ENCODE peak calls at places on chromosome 13, in eight cellular contexts. M is stimulated activated CD8-positive, alpha-beta memory T cell treated with anti-CD3 and anti-CD28 coated beads, Interleukin-15, amount 100 ng/mL, for 4 hours; B is stimulated activated CD4-positive, alpha-beta T cell treated with anti-CD3 and anti-CD28 coated beads, TNF-alpha, amount 100 ng/mL, for 1 hour; S is PC-3; V is GM20000; Q is EH; N is A172; U is left colon. P is an unnamed sample.

GRCh38 chr13:26498524-26499208 is 58.8 kb upstream of the WASF3 start:
- DNase-seq in M (no peak), B (no peak), N (peak), S (no peak), U (no peak), Q (peak), V (no peak), P (peak)

GRCh38 chr13:91708558-91708957 is 310.1 kb downstream of the GPC5 start:
- DNase-seq in S (no peak), U (no peak), B (no peak), N (no peak), V (no peak), M (no peak), Q (no peak), P (no peak)

GRCh38 chr13:50936681-50937080 is 27.1 kb downstream of the RNASEH2B start:
- DNase-seq in B (no peak), M (no peak), Q (no peak), N (no peak), S (no peak), U (no peak), V (no peak), P (no peak)

GRCh38 chr13:98050041-98050466 is 92.8 kb upstream of the FARP1 start:
- DNase-seq in M (no peak), U (no peak), S (peak), B (no peak), V (no peak), N (peak), Q (peak), P (no peak)

GRCh38 chr13:21762512-21762911 is 91.6 kb downstream of the FGF9 start:
- DNase-seq in B (no peak), N (no peak), Q (no peak), V (no peak), U (no peak), M (no peak), S (no peak), P (no peak)

GRCh38 chr13:75197803-75198202 is 284.2 kb downstream of the TBC1D4 start:
- DNase-seq in N (no peak), B (no peak), Q (no peak), V (no peak), U (no peak), M (no peak), S (no peak), P (no peak)

GRCh38 chr13:101123028-101123427 is 293.3 kb downstream of the NALCN start:
- DNase-seq in V (no peak), U (no peak), B (no peak), M (no peak), N (no peak), S (no peak), Q (no peak), P (no peak)

GRCh38 chr13:40401911-40402776 is 264.3 kb downstream of the FOXO1 start:
- DNase-seq in V (peak), M (no peak), B (no peak), Q (peak), S (peak), U (peak), N (peak), P (no peak)

GRCh38 chr13:75324413-75324940 is 157.5 kb downstream of the TBC1D4 start:
- DNase-seq in B (no peak), S (no peak), Q (peak), N (no peak), V (no peak), U (no peak), M (no peak), P (no peak)

GRCh38 chr13:48138270-48138669 is 43.4 kb upstream of the MED4 start:
- DNase-seq in Q (no peak), S (no peak), B (no peak), V (no peak), U (no peak), M (no peak), N (no peak), P (no peak)

GRCh38 chr13:59744747-59745394 is 418.9 kb downstream of the DIAPH3 start:
- DNase-seq in S (no peak), M (no peak), Q (peak), U (no peak), B (no peak), N (no peak), V (no peak), P (no peak)

GRCh38 chr13:46637213-46637612 is 84.2 kb downstream of the LRCH1 start:
- DNase-seq in S (no peak), U (no peak), V (no peak), N (no peak), M (no peak), Q (no peak), B (no peak), P (no peak)

GRCh38 chr13:78777973-78778372 is 119.0 kb upstream of the OBI1 start:
- DNase-seq in M (no peak), V (no peak), U (no peak), S (no peak), N (no peak), B (no peak), Q (no peak), P (no peak)

GRCh38 chr13:71860547-71861131 is 6.4 kb downstream of the DACH1 start:
- DNase-seq in S (no peak), V (no peak), Q (no peak), N (no peak), M (no peak), U (no peak), B (no peak), P (no peak)

GRCh38 chr13:41788552-41788951 is 172.4 kb downstream of the VWA8 start:
- DNase-seq in B (no peak), U (no peak), N (no peak), M (no peak), V (no peak), S (no peak), Q (no peak), P (no peak)

GRCh38 chr13:113785051-113786010 is 26.3 kb downstream of the TMEM255B start:
- DNase-seq in Q (peak), M (no peak), B (no peak), U (peak), S (peak), N (peak), V (no peak), P (no peak)

GRCh38 chr13:95593462-95593861 is 40.9 kb downstream of the CLDN10 start:
- DNase-seq in N (no peak), Q (no peak), B (no peak), S (no peak), M (no peak), V (no peak), U (no peak), P (no peak)

GRCh38 chr13:31952641-31953380 is 78.8 kb upstream of the FRY start:
- DNase-seq in B (no peak), Q (no peak), N (no peak), V (no peak), M (no peak), U (no peak), S (no peak), P (no peak)

GRCh38 chr13:20505405-20506366 is 20.0 kb downstream of the CRYL1 start:
- DNase-seq in S (peak), V (no peak), N (no peak), U (no peak), B (no peak), Q (no peak), M (no peak), P (no peak)

GRCh38 chr13:39612023-39612637 is 9.1 kb upstream of the LHFPL6 start:
- DNase-seq in U (peak), V (peak), M (peak), S (peak), Q (peak), N (peak), B (peak), P (peak)

GRCh38 chr13:77737583-77738200 is 40.2 kb downstream of the SLAIN1 start:
- DNase-seq in V (no peak), B (no peak), U (no peak), N (no peak), S (no peak), M (no peak), Q (no peak), P (no peak)

GRCh38 chr13:80436571-80437169 is 95.7 kb upstream of the SPRY2 start:
- DNase-seq in N (no peak), B (no peak), Q (peak), V (no peak), M (no peak), S (no peak), U (no peak), P (no peak)

GRCh38 chr13:106376411-106377112 is 158.9 kb downstream of the EFNB2 start:
- DNase-seq in U (no peak), Q (peak), V (no peak), M (no peak), S (peak), B (no peak), N (peak), P (no peak)

GRCh38 chr13:30148171-30148754 is 159.1 kb downstream of the KATNAL1 start:
- DNase-seq in B (no peak), V (no peak), Q (no peak), M (no peak), N (no peak), S (no peak), U (no peak), P (no peak)

GRCh38 chr13:48866204-48866603 is 109.5 kb upstream of the FNDC3A start:
- DNase-seq in U (no peak), B (no peak), M (no peak), S (no peak), V (no peak), Q (no peak), N (no peak), P (no peak)

GRCh38 chr13:36713842-36714241 is 40.0 kb downstream of the SERTM1 start:
- DNase-seq in S (peak), B (no peak), U (no peak), N (no peak), M (no peak), Q (no peak), V (no peak), P (no peak)

GRCh38 chr13:97134364-97135095 is 87.6 kb upstream of the MBNL2 start:
- DNase-seq in N (no peak), U (no peak), B (no peak), Q (peak), S (peak), M (no peak), V (no peak), P (no peak)

GRCh38 chr13:70668293-70668692 is 560.0 kb upstream of the KLHL1 start:
- DNase-seq in U (no peak), N (no peak), Q (no peak), V (no peak), S (peak), M (no peak), B (no peak), P (no peak)

GRCh38 chr13:113627136-113627535 is 30.9 kb downstream of the ATP4B start:
- DNase-seq in M (no peak), U (no peak), V (no peak), Q (no peak), S (no peak), N (no peak), B (no peak), P (no peak)

GRCh38 chr13:74191036-74191809 is 57.0 kb upstream of the KLF12 start:
- DNase-seq in M (no peak), Q (no peak), V (no peak), S (no peak), N (peak), B (no peak), U (no peak), P (no peak)

GRCh38 chr13:57739089-57739488 is 107.5 kb downstream of the PCDH17 start:
- DNase-seq in M (no peak), Q (no peak), B (no peak), S (no peak), V (no peak), U (no peak), N (no peak), P (no peak)

GRCh38 chr13:99339736-99340392 is 32.7 kb upstream of the GPR183 start:
- DNase-seq in B (no peak), M (no peak), S (no peak), V (no peak), N (no peak), U (no peak), Q (peak), P (no peak)

GRCh38 chr13:98940325-98940724 is 37.5 kb downstream of the DOCK9 start:
- DNase-seq in B (no peak), S (no peak), N (no peak), U (no peak), V (no peak), Q (no peak), M (no peak), P (no peak)

GRCh38 chr13:76620036-76620435 is 266.2 kb downstream of the KCTD12 start:
- DNase-seq in U (no peak), M (no peak), N (peak), S (no peak), V (no peak), Q (no peak), B (no peak), P (no peak)

GRCh38 chr13:81686877-81687276 is 1346.0 kb upstream of the SPRY2 start:
- DNase-seq in Q (no peak), M (no peak), V (no peak), B (no peak), U (no peak), S (no peak), N (peak), P (no peak)

GRCh38 chr13:100825551-100825950 is 151.0 kb upstream of the TMTC4 start:
- DNase-seq in V (no peak), S (peak), Q (peak), N (no peak), M (no peak), B (no peak), U (no peak), P (no peak)

GRCh38 chr13:48126944-48127814 is 32.3 kb upstream of the MED4 start:
- DNase-seq in V (peak), Q (peak), M (no peak), U (peak), B (no peak), N (peak), S (peak), P (peak)